ENCODE peak calls at places on chromosomes 16 and 17, in nine cellular contexts. One of them, this sample, is unnamed.
A peak's percentile ranks its signal among the peaks of the same experiment; 100 is the strongest.

GRCh38 chr16:85436636-85437160 is 176.4 kb upstream of the GSE1 start:
- DNase-seq in NCI-H187 treated with DMSO at 0.1 percent for 48 hours: no peak
- DNase-seq in Right ventricle myocardium superior: peak; percentile 63
- DNase-seq in iPS DF 19.7: no peak
- DNase-seq in lower leg skin: no peak
- DNase-seq in WTC11: peak; percentile 79
- DNase-seq in activated gamma-delta T cell treated with Interleukin-2 at 50 U/mL for 16 hours: no peak
- DNase-seq in brain pericyte: no peak
- DNase-seq in NCI-H1417 treated with DMSO at 0.1 percent for 48 hours: no peak
- DNase-seq in this sample: no peak

GRCh38 chr17:43126911-43127290 is 1.7 kb upstream of the BRCA1 start:
- DNase-seq in NCI-H187 treated with DMSO at 0.1 percent for 48 hours: no peak
- DNase-seq in Right ventricle myocardium superior: no peak
- DNase-seq in iPS DF 19.7: no peak
- DNase-seq in lower leg skin: no peak
- DNase-seq in WTC11: no peak
- DNase-seq in activated gamma-delta T cell treated with Interleukin-2 at 50 U/mL for 16 hours: no peak
- DNase-seq in brain pericyte: no peak
- DNase-seq in NCI-H1417 treated with DMSO at 0.1 percent for 48 hours: no peak
- DNase-seq in this sample: no peak

GRCh38 chr16:86772231-86772510 is 193.8 kb downstream of the FOXL1 start:
- DNase-seq in NCI-H187 treated with DMSO at 0.1 percent for 48 hours: no peak
- DNase-seq in Right ventricle myocardium superior: no peak
- DNase-seq in iPS DF 19.7: no peak
- DNase-seq in lower leg skin: no peak
- DNase-seq in WTC11: no peak
- DNase-seq in activated gamma-delta T cell treated with Interleukin-2 at 50 U/mL for 16 hours: no peak
- DNase-seq in brain pericyte: no peak
- DNase-seq in NCI-H1417 treated with DMSO at 0.1 percent for 48 hours: no peak
- DNase-seq in this sample: no peak

GRCh38 chr17:77145209-77145608 is 4.4 kb downstream of the SEC14L1 start:
- DNase-seq in NCI-H187 treated with DMSO at 0.1 percent for 48 hours: no peak
- DNase-seq in Right ventricle myocardium superior: no peak
- DNase-seq in iPS DF 19.7: no peak
- DNase-seq in lower leg skin: no peak
- DNase-seq in WTC11: no peak
- DNase-seq in activated gamma-delta T cell treated with Interleukin-2 at 50 U/mL for 16 hours: no peak
- DNase-seq in brain pericyte: no peak
- DNase-seq in NCI-H1417 treated with DMSO at 0.1 percent for 48 hours: no peak
- DNase-seq in this sample: no peak

GRCh38 chr16:68993885-68994284 is 111.6 kb upstream of the HAS3 start:
- DNase-seq in NCI-H187 treated with DMSO at 0.1 percent for 48 hours: no peak
- DNase-seq in Right ventricle myocardium superior: no peak
- DNase-seq in iPS DF 19.7: no peak
- DNase-seq in lower leg skin: no peak
- DNase-seq in WTC11: no peak
- DNase-seq in activated gamma-delta T cell treated with Interleukin-2 at 50 U/mL for 16 hours: no peak
- DNase-seq in brain pericyte: no peak
- DNase-seq in NCI-H1417 treated with DMSO at 0.1 percent for 48 hours: no peak
- DNase-seq in this sample: no peak

GRCh38 chr16:20952144-20952797 is 51.7 kb downstream of the LYRM1 start:
- DNase-seq in NCI-H187 treated with DMSO at 0.1 percent for 48 hours: no peak
- DNase-seq in Right ventricle myocardium superior: no peak
- DNase-seq in iPS DF 19.7: peak; percentile 17
- DNase-seq in lower leg skin: no peak
- DNase-seq in WTC11: no peak
- DNase-seq in activated gamma-delta T cell treated with Interleukin-2 at 50 U/mL for 16 hours: no peak
- DNase-seq in brain pericyte: no peak
- DNase-seq in NCI-H1417 treated with DMSO at 0.1 percent for 48 hours: no peak
- DNase-seq in this sample: no peak

GRCh38 chr17:78925662-78926555 is 722 bp upstream of the TIMP2 start:
- DNase-seq in NCI-H187 treated with DMSO at 0.1 percent for 48 hours: no peak
- DNase-seq in Right ventricle myocardium superior: peak; percentile 91
- DNase-seq in iPS DF 19.7: no peak
- DNase-seq in lower leg skin: peak; percentile 89
- DNase-seq in WTC11: no peak
- DNase-seq in activated gamma-delta T cell treated with Interleukin-2 at 50 U/mL for 16 hours: no peak
- DNase-seq in brain pericyte: no peak
- DNase-seq in NCI-H1417 treated with DMSO at 0.1 percent for 48 hours: no peak
- DNase-seq in this sample: peak; percentile 39

GRCh38 chr17:36641331-36641876 is 40.0 kb downstream of the MRM1 start:
- DNase-seq in NCI-H187 treated with DMSO at 0.1 percent for 48 hours: no peak
- DNase-seq in Right ventricle myocardium superior: no peak
- DNase-seq in iPS DF 19.7: no peak
- DNase-seq in lower leg skin: no peak
- DNase-seq in WTC11: peak; percentile 58
- DNase-seq in activated gamma-delta T cell treated with Interleukin-2 at 50 U/mL for 16 hours: no peak
- DNase-seq in brain pericyte: no peak
- DNase-seq in NCI-H1417 treated with DMSO at 0.1 percent for 48 hours: no peak
- DNase-seq in this sample: no peak

GRCh38 chr16:85615852-85616607 is 2.9 kb downstream of the GSE1 start:
- DNase-seq in NCI-H187 treated with DMSO at 0.1 percent for 48 hours: no peak
- DNase-seq in Right ventricle myocardium superior: peak; percentile 86
- DNase-seq in iPS DF 19.7: no peak
- DNase-seq in lower leg skin: peak; percentile 76
- DNase-seq in WTC11: peak; percentile 92
- DNase-seq in activated gamma-delta T cell treated with Interleukin-2 at 50 U/mL for 16 hours: peak; percentile 83
- DNase-seq in brain pericyte: no peak
- DNase-seq in NCI-H1417 treated with DMSO at 0.1 percent for 48 hours: no peak
- DNase-seq in this sample: peak; percentile 47

GRCh38 chr16:54066451-54067056 is 220.0 kb downstream of the IRX3 start:
- DNase-seq in NCI-H187 treated with DMSO at 0.1 percent for 48 hours: no peak
- DNase-seq in Right ventricle myocardium superior: no peak
- DNase-seq in iPS DF 19.7: no peak
- DNase-seq in lower leg skin: no peak
- DNase-seq in WTC11: no peak
- DNase-seq in activated gamma-delta T cell treated with Interleukin-2 at 50 U/mL for 16 hours: no peak
- DNase-seq in brain pericyte: no peak
- DNase-seq in NCI-H1417 treated with DMSO at 0.1 percent for 48 hours: no peak
- DNase-seq in this sample: no peak

GRCh38 chr17:29207986-29208385 is 27.8 kb upstream of the MYO18A start:
- DNase-seq in NCI-H187 treated with DMSO at 0.1 percent for 48 hours: no peak
- DNase-seq in Right ventricle myocardium superior: no peak
- DNase-seq in iPS DF 19.7: no peak
- DNase-seq in lower leg skin: no peak
- DNase-seq in WTC11: no peak
- DNase-seq in activated gamma-delta T cell treated with Interleukin-2 at 50 U/mL for 16 hours: no peak
- DNase-seq in brain pericyte: no peak
- DNase-seq in NCI-H1417 treated with DMSO at 0.1 percent for 48 hours: no peak
- DNase-seq in this sample: no peak

GRCh38 chr17:67245694-67246397 is 850 bp upstream of the HELZ start:
- DNase-seq in NCI-H187 treated with DMSO at 0.1 percent for 48 hours: no peak
- DNase-seq in Right ventricle myocardium superior: peak; percentile 57
- DNase-seq in iPS DF 19.7: no peak
- DNase-seq in lower leg skin: no peak
- DNase-seq in WTC11: peak; percentile 86
- DNase-seq in activated gamma-delta T cell treated with Interleukin-2 at 50 U/mL for 16 hours: peak; percentile 53
- DNase-seq in brain pericyte: no peak
- DNase-seq in NCI-H1417 treated with DMSO at 0.1 percent for 48 hours: no peak
- DNase-seq in this sample: no peak

GRCh38 chr16:23124315-23124714 is 24.9 kb downstream of the USP31 start:
- DNase-seq in NCI-H187 treated with DMSO at 0.1 percent for 48 hours: no peak
- DNase-seq in Right ventricle myocardium superior: peak; percentile 49
- DNase-seq in iPS DF 19.7: no peak
- DNase-seq in lower leg skin: no peak
- DNase-seq in WTC11: no peak
- DNase-seq in activated gamma-delta T cell treated with Interleukin-2 at 50 U/mL for 16 hours: no peak
- DNase-seq in brain pericyte: peak; percentile 26
- DNase-seq in NCI-H1417 treated with DMSO at 0.1 percent for 48 hours: no peak
- DNase-seq in this sample: no peak

GRCh38 chr17:59825533-59826316 is 67.0 kb downstream of the TUBD1 start:
- DNase-seq in NCI-H187 treated with DMSO at 0.1 percent for 48 hours: no peak
- DNase-seq in Right ventricle myocardium superior: no peak
- DNase-seq in iPS DF 19.7: no peak
- DNase-seq in lower leg skin: no peak
- DNase-seq in WTC11: no peak
- DNase-seq in activated gamma-delta T cell treated with Interleukin-2 at 50 U/mL for 16 hours: no peak
- DNase-seq in brain pericyte: no peak
- DNase-seq in NCI-H1417 treated with DMSO at 0.1 percent for 48 hours: no peak
- DNase-seq in this sample: no peak

GRCh38 chr17:52383493-52384100 is 225.1 kb upstream of the CA10 start:
- DNase-seq in NCI-H187 treated with DMSO at 0.1 percent for 48 hours: peak; percentile 35
- DNase-seq in Right ventricle myocardium superior: no peak
- DNase-seq in iPS DF 19.7: peak; percentile 67
- DNase-seq in lower leg skin: no peak
- DNase-seq in WTC11: peak; percentile 56
- DNase-seq in activated gamma-delta T cell treated with Interleukin-2 at 50 U/mL for 16 hours: no peak
- DNase-seq in brain pericyte: no peak
- DNase-seq in NCI-H1417 treated with DMSO at 0.1 percent for 48 hours: no peak
- DNase-seq in this sample: peak; percentile 88

GRCh38 chr17:31371511-31372097 is 19.9 kb upstream of the RAB11FIP4 start:
- DNase-seq in NCI-H187 treated with DMSO at 0.1 percent for 48 hours: no peak
- DNase-seq in Right ventricle myocardium superior: no peak
- DNase-seq in iPS DF 19.7: no peak
- DNase-seq in lower leg skin: no peak
- DNase-seq in WTC11: no peak
- DNase-seq in activated gamma-delta T cell treated with Interleukin-2 at 50 U/mL for 16 hours: no peak
- DNase-seq in brain pericyte: peak; percentile 20
- DNase-seq in NCI-H1417 treated with DMSO at 0.1 percent for 48 hours: no peak
- DNase-seq in this sample: no peak

GRCh38 chr17:57284583-57284982 is 28.3 kb downstream of the MSI2 start:
- DNase-seq in NCI-H187 treated with DMSO at 0.1 percent for 48 hours: no peak
- DNase-seq in Right ventricle myocardium superior: no peak
- DNase-seq in iPS DF 19.7: no peak
- DNase-seq in lower leg skin: no peak
- DNase-seq in WTC11: no peak
- DNase-seq in activated gamma-delta T cell treated with Interleukin-2 at 50 U/mL for 16 hours: no peak
- DNase-seq in brain pericyte: no peak
- DNase-seq in NCI-H1417 treated with DMSO at 0.1 percent for 48 hours: no peak
- DNase-seq in this sample: no peak

GRCh38 chr17:40153603-40154238 is 13.4 kb downstream of the CASC3 start:
- DNase-seq in NCI-H187 treated with DMSO at 0.1 percent for 48 hours: no peak
- DNase-seq in Right ventricle myocardium superior: no peak
- DNase-seq in iPS DF 19.7: no peak
- DNase-seq in lower leg skin: no peak
- DNase-seq in WTC11: no peak
- DNase-seq in activated gamma-delta T cell treated with Interleukin-2 at 50 U/mL for 16 hours: no peak
- DNase-seq in brain pericyte: no peak
- DNase-seq in NCI-H1417 treated with DMSO at 0.1 percent for 48 hours: no peak
- DNase-seq in this sample: no peak

GRCh38 chr17:63881935-63882601 is at the start of gene GH2:
- DNase-seq in NCI-H187 treated with DMSO at 0.1 percent for 48 hours: no peak
- DNase-seq in Right ventricle myocardium superior: no peak
- DNase-seq in iPS DF 19.7: no peak
- DNase-seq in lower leg skin: peak; percentile 18
- DNase-seq in WTC11: peak; percentile 86
- DNase-seq in activated gamma-delta T cell treated with Interleukin-2 at 50 U/mL for 16 hours: peak; percentile 52
- DNase-seq in brain pericyte: no peak
- DNase-seq in NCI-H1417 treated with DMSO at 0.1 percent for 48 hours: no peak
- DNase-seq in this sample: no peak

GRCh38 chr16:88365244-88365865 is 17.4 kb upstream of the ZNF469 start:
- DNase-seq in NCI-H187 treated with DMSO at 0.1 percent for 48 hours: no peak
- DNase-seq in Right ventricle myocardium superior: peak; percentile 10
- DNase-seq in iPS DF 19.7: no peak
- DNase-seq in lower leg skin: no peak
- DNase-seq in WTC11: no peak
- DNase-seq in activated gamma-delta T cell treated with Interleukin-2 at 50 U/mL for 16 hours: no peak
- DNase-seq in brain pericyte: no peak
- DNase-seq in NCI-H1417 treated with DMSO at 0.1 percent for 48 hours: no peak
- DNase-seq in this sample: no peak

GRCh38 chr17:82800885-82801284 is 38.9 kb downstream of the ZNF750 start:
- DNase-seq in NCI-H187 treated with DMSO at 0.1 percent for 48 hours: no peak
- DNase-seq in Right ventricle myocardium superior: no peak
- DNase-seq in iPS DF 19.7: no peak
- DNase-seq in lower leg skin: no peak
- DNase-seq in WTC11: no peak
- DNase-seq in activated gamma-delta T cell treated with Interleukin-2 at 50 U/mL for 16 hours: no peak
- DNase-seq in brain pericyte: no peak
- DNase-seq in NCI-H1417 treated with DMSO at 0.1 percent for 48 hours: no peak
- DNase-seq in this sample: no peak

GRCh38 chr16:16083421-16084156 is 134.2 kb downstream of the ABCC1 start:
- DNase-seq in NCI-H187 treated with DMSO at 0.1 percent for 48 hours: no peak
- DNase-seq in Right ventricle myocardium superior: no peak
- DNase-seq in iPS DF 19.7: no peak
- DNase-seq in lower leg skin: no peak
- DNase-seq in WTC11: no peak
- DNase-seq in activated gamma-delta T cell treated with Interleukin-2 at 50 U/mL for 16 hours: no peak
- DNase-seq in brain pericyte: no peak
- DNase-seq in NCI-H1417 treated with DMSO at 0.1 percent for 48 hours: no peak
- DNase-seq in this sample: no peak

GRCh38 chr17:9402590-9403199 is 172.9 kb downstream of the STX8 start:
- DNase-seq in NCI-H187 treated with DMSO at 0.1 percent for 48 hours: no peak
- DNase-seq in Right ventricle myocardium superior: no peak
- DNase-seq in iPS DF 19.7: no peak
- DNase-seq in lower leg skin: no peak
- DNase-seq in WTC11: peak; percentile 67
- DNase-seq in activated gamma-delta T cell treated with Interleukin-2 at 50 U/mL for 16 hours: no peak
- DNase-seq in brain pericyte: no peak
- DNase-seq in NCI-H1417 treated with DMSO at 0.1 percent for 48 hours: no peak
- DNase-seq in this sample: peak; percentile 50

GRCh38 chr16:86566601-86566965 is at the start of gene FOXC2:
- DNase-seq in NCI-H187 treated with DMSO at 0.1 percent for 48 hours: no peak
- DNase-seq in Right ventricle myocardium superior: peak; percentile 93
- DNase-seq in iPS DF 19.7: no peak
- DNase-seq in lower leg skin: peak; percentile 63
- DNase-seq in WTC11: peak; percentile 93
- DNase-seq in activated gamma-delta T cell treated with Interleukin-2 at 50 U/mL for 16 hours: no peak
- DNase-seq in brain pericyte: peak; percentile 91
- DNase-seq in NCI-H1417 treated with DMSO at 0.1 percent for 48 hours: no peak
- DNase-seq in this sample: no peak

GRCh38 chr16:66275795-66276428 is 90.6 kb upstream of the CDH5 start:
- DNase-seq in NCI-H187 treated with DMSO at 0.1 percent for 48 hours: no peak
- DNase-seq in Right ventricle myocardium superior: no peak
- DNase-seq in iPS DF 19.7: peak; percentile 64
- DNase-seq in lower leg skin: no peak
- DNase-seq in WTC11: peak; percentile 69
- DNase-seq in activated gamma-delta T cell treated with Interleukin-2 at 50 U/mL for 16 hours: no peak
- DNase-seq in brain pericyte: no peak
- DNase-seq in NCI-H1417 treated with DMSO at 0.1 percent for 48 hours: no peak
- DNase-seq in this sample: peak; percentile 58

GRCh38 chr16:81275795-81276194 is 37.3 kb downstream of the BCO1 start:
- DNase-seq in NCI-H187 treated with DMSO at 0.1 percent for 48 hours: no peak
- DNase-seq in Right ventricle myocardium superior: no peak
- DNase-seq in iPS DF 19.7: no peak
- DNase-seq in lower leg skin: no peak
- DNase-seq in WTC11: no peak
- DNase-seq in activated gamma-delta T cell treated with Interleukin-2 at 50 U/mL for 16 hours: no peak
- DNase-seq in brain pericyte: no peak
- DNase-seq in NCI-H1417 treated with DMSO at 0.1 percent for 48 hours: no peak
- DNase-seq in this sample: no peak

GRCh38 chr17:46853896-46854444 is 2.6 kb downstream of the WNT9B start:
- DNase-seq in NCI-H187 treated with DMSO at 0.1 percent for 48 hours: no peak
- DNase-seq in Right ventricle myocardium superior: no peak
- DNase-seq in iPS DF 19.7: no peak
- DNase-seq in lower leg skin: no peak
- DNase-seq in WTC11: no peak
- DNase-seq in activated gamma-delta T cell treated with Interleukin-2 at 50 U/mL for 16 hours: no peak
- DNase-seq in brain pericyte: no peak
- DNase-seq in NCI-H1417 treated with DMSO at 0.1 percent for 48 hours: no peak
- DNase-seq in this sample: no peak

GRCh38 chr16:80614908-80615696 is 74.3 kb downstream of the DYNLRB2 start:
- DNase-seq in NCI-H187 treated with DMSO at 0.1 percent for 48 hours: no peak
- DNase-seq in Right ventricle myocardium superior: no peak
- DNase-seq in iPS DF 19.7: no peak
- DNase-seq in lower leg skin: no peak
- DNase-seq in WTC11: no peak
- DNase-seq in activated gamma-delta T cell treated with Interleukin-2 at 50 U/mL for 16 hours: no peak
- DNase-seq in brain pericyte: no peak
- DNase-seq in NCI-H1417 treated with DMSO at 0.1 percent for 48 hours: no peak
- DNase-seq in this sample: no peak

GRCh38 chr17:81967533-81968395 is 6.8 kb upstream of the NOTUM start:
- DNase-seq in NCI-H187 treated with DMSO at 0.1 percent for 48 hours: no peak
- DNase-seq in Right ventricle myocardium superior: peak; percentile 86
- DNase-seq in iPS DF 19.7: peak; percentile 61
- DNase-seq in lower leg skin: peak; percentile 78
- DNase-seq in WTC11: peak; percentile 78
- DNase-seq in activated gamma-delta T cell treated with Interleukin-2 at 50 U/mL for 16 hours: peak; percentile 84
- DNase-seq in brain pericyte: no peak
- DNase-seq in NCI-H1417 treated with DMSO at 0.1 percent for 48 hours: no peak
- DNase-seq in this sample: peak; percentile 88

GRCh38 chr17:32275060-32276042 is 9.7 kb downstream of the RHBDL3 start:
- DNase-seq in NCI-H187 treated with DMSO at 0.1 percent for 48 hours: no peak
- DNase-seq in Right ventricle myocardium superior: peak; percentile 52
- DNase-seq in iPS DF 19.7: no peak
- DNase-seq in lower leg skin: no peak
- DNase-seq in WTC11: peak; percentile 54
- DNase-seq in activated gamma-delta T cell treated with Interleukin-2 at 50 U/mL for 16 hours: no peak
- DNase-seq in brain pericyte: peak; percentile 47
- DNase-seq in NCI-H1417 treated with DMSO at 0.1 percent for 48 hours: no peak
- DNase-seq in this sample: peak; percentile 69

GRCh38 chr17:52227926-52228325 is 69.4 kb upstream of the CA10 start:
- DNase-seq in NCI-H187 treated with DMSO at 0.1 percent for 48 hours: no peak
- DNase-seq in Right ventricle myocardium superior: no peak
- DNase-seq in iPS DF 19.7: no peak
- DNase-seq in lower leg skin: no peak
- DNase-seq in WTC11: no peak
- DNase-seq in activated gamma-delta T cell treated with Interleukin-2 at 50 U/mL for 16 hours: no peak
- DNase-seq in brain pericyte: no peak
- DNase-seq in NCI-H1417 treated with DMSO at 0.1 percent for 48 hours: no peak
- DNase-seq in this sample: no peak